ENCODE peak calls at places on chromosomes 11 and 22, in six cellular contexts. Y, Z, T, R, L and A are unnamed samples.

GRCh38 chr22:39317756-39318506 is 1.5 kb downstream of the RPL3 start:
- DNase-seq in Z (peak), T (no peak), L (no peak), Y (no peak), R (no peak), A (no peak)

GRCh38 chr22:36872084-36872483 is 11.3 kb downstream of the NCF4 start:
- DNase-seq in Y (peak), Z (no peak), L (no peak), R (no peak), T (no peak), A (no peak)

GRCh38 chr22:31179345-31179744 is 19.4 kb downstream of the RNF185 start:
- DNase-seq in R (no peak), Y (peak), L (peak), T (no peak), Z (peak), A (no peak)

GRCh38 chr11:46335858-46336600 is 11.2 kb upstream of the DGKZ start:
- DNase-seq in Z (no peak), T (no peak), Y (peak), R (no peak), L (no peak), A (no peak)

GRCh38 chr22:32776800-32777199 is 24.7 kb upstream of the TIMP3 start:
- DNase-seq in Y (no peak), R (no peak), T (no peak), L (no peak), Z (no peak), A (no peak)

GRCh38 chr22:24433868-24434471 is 6.6 kb downstream of the ADORA2A start:
- DNase-seq in Y (peak), R (no peak), T (no peak), Z (peak), L (no peak), A (no peak)

GRCh38 chr11:128552783-128553661 is 34.3 kb downstream of the ETS1 start:
- DNase-seq in R (no peak), L (no peak), Z (peak), Y (no peak), T (no peak), A (no peak)

GRCh38 chr11:45751430-45751829 is 53.5 kb upstream of the SLC35C1 start:
- DNase-seq in T (no peak), Y (no peak), R (no peak), L (no peak), Z (no peak), A (no peak)

GRCh38 chr22:19687561-19688300 is 26.6 kb upstream of the SEPTIN5 start:
- DNase-seq in R (no peak), T (no peak), L (no peak), Z (no peak), Y (peak), A (no peak)

GRCh38 chr11:65900899-65901180 is 652 bp upstream of the FOSL1 start:
- DNase-seq in Z (no peak), R (no peak), Y (no peak), T (no peak), L (no peak), A (no peak)
- H3K4me3 ChIP-seq in Z (no peak), R (peak), Y (peak), T (peak), L (peak), A (peak)

GRCh38 chr11:110295487-110296225 is 758 bp downstream of the RDX start:
- DNase-seq in L (peak), Y (peak), T (peak), Z (peak), R (no peak), A (no peak)

GRCh38 chr11:110297082-110297725 is 790 bp upstream of the RDX start:
- DNase-seq in Y (peak), L (peak), T (no peak), R (no peak), Z (peak), A (no peak)

GRCh38 chr11:110294509-110294908 is 1.9 kb downstream of the RDX start:
- DNase-seq in T (no peak), Y (no peak), Z (no peak), L (no peak), R (no peak), A (no peak)

GRCh38 chr11:110296226-110297081 is at the start of gene RDX:
- DNase-seq in Y (peak), R (peak), T (peak), L (peak), Z (peak), A (no peak)

GRCh38 chr11:110295086-110295485 is 1.3 kb downstream of the RDX start:
- DNase-seq in Y (no peak), R (no peak), T (no peak), L (no peak), Z (no peak), A (no peak)
- H3K27ac ChIP-seq in Y (peak), R (peak), T (peak), L (peak), Z (no peak), A (peak)

DNA sequence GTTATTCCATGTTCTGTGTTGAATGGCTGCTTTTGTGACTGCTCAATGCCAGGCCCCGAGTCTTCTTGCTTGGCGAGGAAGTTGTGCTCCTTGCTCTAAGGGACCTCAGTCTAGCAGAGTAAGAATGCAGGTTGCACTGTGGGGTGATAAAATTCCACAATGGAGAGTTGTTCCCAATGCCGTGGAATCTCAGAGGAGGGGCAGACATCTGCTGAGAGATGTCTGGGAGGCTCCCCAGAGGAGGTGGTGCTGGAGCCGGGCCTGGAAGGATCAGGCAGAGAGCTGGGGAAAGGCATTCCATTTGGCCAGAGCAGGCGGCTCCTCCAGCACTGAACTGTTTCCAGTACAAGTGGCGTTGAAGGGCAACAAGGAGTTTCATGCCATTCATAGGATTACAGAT is 55.2 kb downstream of the ST3GAL4 start:
- DNase-seq in T (peak), R (peak), Y (no peak), L (no peak), Z (peak), A (no peak)
- H3K4me3 ChIP-seq in T (no peak), R (no peak), Y (no peak), L (no peak), Z (no peak), A (no peak)

GRCh38 chr11:65120831-65121230 is 1.1 kb downstream of the FAU start:
- DNase-seq in Y (no peak), T (no peak), R (no peak), Z (no peak), L (no peak), A (no peak)
- H3K27ac ChIP-seq in Y (peak), T (peak), R (peak), Z (no peak), L (no peak), A (peak)

GRCh38 chr11:111520565-111520964 is 6.0 kb downstream of the HOATZ start:
- DNase-seq in T (no peak), R (no peak), Y (no peak), Z (peak), L (no peak), A (no peak)
- H3K4me3 ChIP-seq in T (no peak), R (no peak), Y (no peak), Z (no peak), L (no peak), A (no peak)

GRCh38 chr11:14327105-14327504 is 31.9 kb downstream of the RRAS2 start:
- DNase-seq in Z (no peak), Y (no peak), T (no peak), R (no peak), L (no peak), A (no peak)
- H3K27ac ChIP-seq in Z (no peak), Y (no peak), T (no peak), R (no peak), L (no peak), A (no peak)

GRCh38 chr11:27205269-27205668 is 157.7 kb downstream of the CCDC34 start:
- DNase-seq in Z (no peak), R (no peak), Y (no peak), L (no peak), T (no peak), A (no peak)

GRCh38 chr11:27204527-27204926 is 158.5 kb downstream of the CCDC34 start:
- DNase-seq in Z (no peak), L (no peak), Y (no peak), R (no peak), T (no peak), A (no peak)

GRCh38 chr11:27201454-27202302 is 161.1 kb downstream of the BBOX1 start:
- DNase-seq in Z (peak), Y (peak), T (peak), R (peak), L (peak), A (peak)

GRCh38 chr11:27200779-27201453 is 160.3 kb downstream of the BBOX1 start:
- DNase-seq in R (no peak), Y (no peak), L (no peak), Z (no peak), T (no peak), A (no peak)

DNA sequence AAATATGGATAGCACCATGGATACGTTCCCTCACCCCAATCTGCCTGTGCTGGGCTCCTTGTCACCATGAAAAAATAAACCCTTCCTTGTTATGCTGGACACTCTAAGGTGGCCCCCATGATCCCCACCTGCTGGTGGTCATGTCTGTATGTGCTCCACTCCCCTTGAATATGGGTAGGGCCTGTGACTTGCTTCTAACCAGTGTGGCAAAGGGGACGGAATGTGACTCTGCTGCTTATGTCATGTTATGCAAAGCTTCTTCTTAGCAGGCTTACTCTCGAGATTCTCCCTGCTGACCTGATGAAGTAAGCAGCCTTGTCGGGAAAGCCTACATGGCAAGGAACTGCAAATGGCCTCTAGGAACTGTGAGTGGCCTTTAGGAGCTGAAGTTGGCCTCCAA is 159.9 kb downstream of the CCDC34 start:
- DNase-seq in T (no peak), L (no peak), Z (no peak), R (no peak), Y (peak), A (no peak)
- H3K4me3 ChIP-seq in T (no peak), L (no peak), Z (no peak), R (no peak), Y (no peak), A (no peak)

DNA sequence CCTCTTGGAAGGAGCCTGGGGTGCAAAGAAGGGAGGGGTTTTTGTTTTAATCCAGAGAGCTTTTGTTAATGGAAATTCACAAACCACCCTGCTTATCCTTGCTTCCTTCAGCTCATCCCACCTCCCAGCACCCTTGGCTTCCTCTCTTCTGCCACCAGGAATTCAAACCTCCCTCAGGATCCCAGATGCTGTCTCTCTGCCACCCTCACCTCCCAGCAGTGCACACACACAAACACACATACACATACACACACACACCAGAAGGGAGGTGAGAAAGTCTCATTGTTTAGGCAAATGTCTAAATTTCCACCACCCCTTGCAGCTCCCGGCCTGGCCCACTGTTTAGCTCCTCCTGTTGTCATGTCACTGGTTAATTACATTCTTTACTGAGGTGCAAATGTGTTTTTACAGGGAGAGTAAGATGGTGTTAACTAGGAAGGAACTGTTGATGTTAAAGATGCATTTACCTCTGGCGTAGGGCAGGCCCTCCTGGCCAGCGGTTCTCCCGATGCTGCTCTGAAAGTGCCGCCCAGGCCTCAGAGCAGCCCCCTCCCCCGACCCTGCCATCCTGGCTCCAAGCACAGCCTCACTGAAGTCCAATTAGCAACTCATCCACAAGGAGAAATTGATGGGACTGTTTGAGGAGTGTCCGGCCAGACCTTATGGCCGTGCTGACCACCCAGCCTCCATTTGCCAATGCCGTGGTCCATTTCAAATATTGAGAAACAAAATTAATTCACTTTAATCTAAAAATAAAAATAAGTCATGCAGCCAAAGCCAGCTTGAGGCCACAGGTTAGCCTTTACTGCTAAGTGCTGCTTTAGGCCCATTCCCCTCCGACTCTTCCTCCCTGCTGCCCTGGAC is 165.4 kb downstream of the FEZ1 start:
- DNase-seq in Y (no peak), R (no peak), L (no peak), T (no peak), Z (no peak), A (no peak)
- H3K27ac ChIP-seq in Y (no peak), R (no peak), L (no peak), T (no peak), Z (no peak), A (no peak)